ENCODE peak calls at places on chromosomes 6 and 20, in seven cellular contexts. J is dorsolateral prefrontal cortex; Z is cardiac muscle cell; L is stimulated activated naive CD8-positive, alpha-beta T cell treated with anti-CD3 and anti-CD28 coated beads, Interleukin-15, amount 100 ng/mL, for 72 hours; C is activated CD4-positive, alpha-beta memory T cell treated with anti-CD3 and anti-CD28 coated beads for 36 hours; N is fibroblast of lung; G is GOT3. U is an unnamed sample.
A peak's percentile ranks its signal among the peaks of the same experiment; 100 is the strongest.

GRCh38 chr6:45387236-45387635 is 9.5 kb upstream of the SUPT3H start:
- DNase-seq in C (no peak), L (no peak), N (no peak), G (no peak), Z (peak; percentile 12), J (no peak), U (no peak)

GRCh38 chr6:129342243-129342642 is 367.7 kb downstream of the ARHGAP18 start:
- DNase-seq in C (no peak), J (no peak), L (no peak), N (peak; percentile 93), G (no peak), Z (peak; percentile 78), U (no peak)

GRCh38 chr20:45917790-45918141 is 5.8 kb upstream of the PLTP start:
- DNase-seq in C (no peak), G (no peak), L (no peak), J (no peak), N (peak; percentile 71), Z (peak; percentile 80), U (no peak)

GRCh38 chr20:33890557-33890956 is 79.4 kb downstream of the CHMP4B start:
- DNase-seq in G (no peak), Z (no peak), N (no peak), C (no peak), L (no peak), J (no peak), U (no peak)

GRCh38 chr6:160031442-160031841 is 62.6 kb downstream of the IGF2R start:
- DNase-seq in N (peak; percentile 38), J (no peak), L (no peak), Z (peak; percentile 35), C (no peak), G (no peak), U (no peak)

GRCh38 chr20:58893355-58894151 is 41.0 kb downstream of the GNAS start:
- DNase-seq in G (no peak), J (no peak), Z (no peak), C (peak; percentile 83), N (no peak), L (no peak), U (no peak)

GRCh38 chr6:85640806-85641205 is 1.9 kb downstream of the SYNCRIP start:
- DNase-seq in G (no peak), L (no peak), Z (no peak), C (no peak), J (no peak), N (peak; percentile 30), U (peak; percentile 9)

GRCh38 chr6:8335896-8336295 is 99.4 kb downstream of the SLC35B3 start:
- DNase-seq in G (no peak), L (no peak), J (no peak), C (no peak), N (no peak), Z (no peak), U (no peak)

GRCh38 chr20:32497589-32498224 is 87.4 kb downstream of the NOL4L start:
- DNase-seq in G (no peak), J (no peak), Z (no peak), N (no peak), L (no peak), C (no peak), U (peak; percentile 63)

GRCh38 chr6:71072508-71072907 is 115.6 kb upstream of the B3GAT2 start:
- DNase-seq in C (no peak), Z (no peak), J (no peak), L (no peak), N (peak; percentile 48), G (no peak), U (no peak)

GRCh38 chr20:61710108-61710507 is 355.6 kb downstream of the TAF4 start:
- DNase-seq in Z (no peak), N (no peak), C (no peak), G (no peak), L (no peak), J (no peak), U (no peak)

GRCh38 chr6:73435236-73435635 is 16.9 kb downstream of the CGAS start:
- DNase-seq in J (no peak), Z (no peak), N (no peak), C (no peak), L (no peak), G (no peak), U (no peak)

GRCh38 chr20:17995967-17996819 is 27.4 kb downstream of the MGME1 start:
- DNase-seq in Z (peak; percentile 79), G (peak; percentile 22), C (peak; percentile 55), L (peak; percentile 43), J (no peak), N (peak; percentile 78), U (peak; percentile 70)

GRCh38 chr20:10511166-10511506 is 76.0 kb downstream of the SLX4IP start:
- DNase-seq in L (no peak), J (no peak), N (no peak), G (no peak), Z (no peak), C (no peak), U (no peak)

GRCh38 chr6:139407718-139408222 is 33.3 kb upstream of the CITED2 start:
- DNase-seq in N (peak; percentile 89), G (no peak), L (no peak), C (no peak), J (no peak), Z (peak; percentile 80), U (no peak)

GRCh38 chr6:90049295-90049694 is 155.0 kb downstream of the GJA10 start:
- DNase-seq in C (peak; percentile 44), G (no peak), J (no peak), Z (no peak), L (no peak), N (no peak), U (no peak)

GRCh38 chr6:89281779-89282246 is 33.3 kb downstream of the GABRR2 start:
- DNase-seq in Z (peak; percentile 47), C (peak; percentile 77), L (peak; percentile 21), N (peak; percentile 45), J (no peak), G (no peak), U (peak; percentile 47)

GRCh38 chr6:26534681-26535465 is 3.3 kb upstream of the HMGN4 start:
- DNase-seq in J (no peak), C (no peak), L (no peak), G (no peak), Z (no peak), N (no peak), U (no peak)

GRCh38 chr6:119676971-119677370 is 327.4 kb upstream of the MAN1A1 start:
- DNase-seq in L (no peak), Z (no peak), J (no peak), C (no peak), G (no peak), N (peak; percentile 28), U (no peak)

GRCh38 chr6:121759370-121759769 is 323.9 kb downstream of the GJA1 start:
- DNase-seq in Z (no peak), G (no peak), L (no peak), N (no peak), C (no peak), J (no peak), U (peak; percentile 2)

GRCh38 chr6:17042422-17043147 is 59.3 kb upstream of the STMND1 start:
- DNase-seq in N (peak; percentile 55), J (peak; percentile 54), Z (peak; percentile 66), L (no peak), G (no peak), C (no peak), U (peak; percentile 80)

GRCh38 chr6:46269447-46270229 is 98.9 kb upstream of the ENPP5 start:
- DNase-seq in J (peak; percentile 78), G (no peak), L (no peak), N (peak; percentile 2), Z (peak; percentile 9), C (no peak), U (no peak)

GRCh38 chr20:36461600-36462439 is 79.5 kb upstream of the MYL9 start:
- DNase-seq in N (peak; percentile 47), G (no peak), Z (peak; percentile 67), L (no peak), C (peak; percentile 51), J (no peak), U (peak; percentile 37)

GRCh38 chr6:89509719-89510339 is 76.9 kb downstream of the ANKRD6 start:
- DNase-seq in G (no peak), L (no peak), Z (peak; percentile 7), N (no peak), C (no peak), J (no peak), U (peak; percentile 4)

GRCh38 chr6:47041741-47042140 is 391 bp downstream of the ADGRF1 start:
- DNase-seq in C (no peak), Z (no peak), L (no peak), J (no peak), N (no peak), G (no peak), U (no peak)

GRCh38 chr20:45407067-45407745 is 883 bp upstream of the DBNDD2 start:
- DNase-seq in C (no peak), Z (no peak), L (peak; percentile 14), G (no peak), J (no peak), N (peak; percentile 14), U (peak; percentile 24)

GRCh38 chr20:13331536-13331935 is 110.5 kb downstream of the ISM1 start:
- DNase-seq in J (no peak), N (no peak), G (no peak), L (no peak), Z (peak; percentile 21), C (no peak), U (peak; percentile 50)

GRCh38 chr6:7542065-7542877 is 800 bp downstream of the DSP start:
- DNase-seq in N (no peak), G (no peak), J (no peak), L (peak; percentile 9), Z (no peak), C (peak; percentile 11), U (peak; percentile 7)

GRCh38 chr6:53300656-53301551 is 47.8 kb downstream of the ELOVL5 start:
- DNase-seq in G (no peak), Z (peak; percentile 84), C (peak; percentile 67), J (peak; percentile 73), N (no peak), L (no peak), U (peak; percentile 53)

GRCh38 chr6:135438907-135439535 is 58.5 kb downstream of the AHI1 start:
- DNase-seq in Z (peak; percentile 40), N (peak; percentile 40), G (no peak), L (no peak), J (no peak), C (no peak), U (peak; percentile 55)

GRCh38 chr6:140175486-140175885 is 801.0 kb upstream of the CITED2 start:
- DNase-seq in Z (no peak), J (no peak), L (no peak), C (no peak), G (no peak), N (no peak), U (no peak)

GRCh38 chr6:137942736-137943135 is 75.7 kb downstream of the TNFAIP3 start:
- DNase-seq in L (no peak), Z (no peak), G (no peak), N (no peak), J (no peak), C (no peak), U (no peak)

GRCh38 chr6:19121516-19121915 is 715.7 kb upstream of the ID4 start:
- DNase-seq in Z (no peak), C (no peak), N (no peak), G (no peak), J (no peak), L (no peak), U (no peak)

GRCh38 chr20:31833931-31834521 is 11.4 kb downstream of the FOXS1 start:
- DNase-seq in Z (no peak), G (no peak), N (no peak), C (no peak), L (no peak), J (no peak), U (no peak)

GRCh38 chr6:26576929-26577719 is 19.6 kb upstream of the ABT1 start:
- DNase-seq in Z (peak; percentile 78), C (peak; percentile 82), L (peak; percentile 57), J (peak; percentile 53), N (peak; percentile 87), G (no peak), U (peak; percentile 54)